ENCODE peak calls at places on chromosomes 7 and 10, in six cellular contexts. One of them, this sample, is unnamed.

GRCh38 chr10:61990761-61991135 is 89.2 kb downstream of the ARID5B start:
- DNase-seq in kidney: no peak
- DNase-seq in sigmoid colon: no peak
- DNase-seq in CD4-positive, alpha-beta memory T cell: no peak
- DNase-seq in upper lobe of right lung: no peak
- DNase-seq in PC-9: no peak
- DNase-seq in this sample: no peak

GRCh38 chr10:93745411-93746065 is 12.2 kb upstream of the LGI1 start:
- DNase-seq in kidney: no peak
- DNase-seq in PC-9: peak; percentile 9
- DNase-seq in upper lobe of right lung: no peak
- DNase-seq in sigmoid colon: no peak
- DNase-seq in CD4-positive, alpha-beta memory T cell: no peak
- DNase-seq in this sample: no peak

GRCh38 chr10:11654659-11655058 is 43.2 kb upstream of the USP6NL start:
- DNase-seq in sigmoid colon: no peak
- DNase-seq in PC-9: no peak
- DNase-seq in CD4-positive, alpha-beta memory T cell: no peak
- DNase-seq in kidney: no peak
- DNase-seq in upper lobe of right lung: no peak
- DNase-seq in this sample: no peak

GRCh38 chr10:127968027-127968441 is 61.1 kb downstream of the PTPRE start:
- DNase-seq in kidney: no peak
- DNase-seq in sigmoid colon: no peak
- DNase-seq in PC-9: no peak
- DNase-seq in CD4-positive, alpha-beta memory T cell: no peak
- DNase-seq in upper lobe of right lung: no peak
- DNase-seq in this sample: no peak

GRCh38 chr10:3222068-3222467 is 49.5 kb upstream of the PITRM1 start:
- DNase-seq in kidney: no peak
- DNase-seq in PC-9: peak; percentile 24
- DNase-seq in sigmoid colon: no peak
- DNase-seq in CD4-positive, alpha-beta memory T cell: no peak
- DNase-seq in upper lobe of right lung: no peak
- DNase-seq in this sample: no peak

GRCh38 chr10:110794808-110795207 is 76.9 kb upstream of the PDCD4 start:
- DNase-seq in CD4-positive, alpha-beta memory T cell: no peak
- DNase-seq in kidney: no peak
- DNase-seq in sigmoid colon: no peak
- DNase-seq in PC-9: no peak
- DNase-seq in upper lobe of right lung: no peak
- DNase-seq in this sample: no peak

GRCh38 chr7:34087892-34088891 is 182.9 kb downstream of the BMPER start:
- DNase-seq in upper lobe of right lung: no peak
- DNase-seq in CD4-positive, alpha-beta memory T cell: no peak
- DNase-seq in sigmoid colon: no peak
- DNase-seq in PC-9: peak; percentile 21
- DNase-seq in kidney: no peak
- DNase-seq in this sample: no peak

GRCh38 chr10:11682267-11682683 is 59.9 kb upstream of the ECHDC3 start:
- DNase-seq in PC-9: no peak
- DNase-seq in upper lobe of right lung: no peak
- DNase-seq in kidney: no peak
- DNase-seq in CD4-positive, alpha-beta memory T cell: no peak
- DNase-seq in sigmoid colon: no peak
- DNase-seq in this sample: no peak

GRCh38 chr7:127844707-127845331 is 186.4 kb downstream of the LRRC4 start:
- DNase-seq in sigmoid colon: peak; percentile 78
- DNase-seq in PC-9: no peak
- DNase-seq in upper lobe of right lung: no peak
- DNase-seq in CD4-positive, alpha-beta memory T cell: no peak
- DNase-seq in kidney: no peak
- DNase-seq in this sample: no peak

GRCh38 chr10:80526742-80527141 is 11.0 kb upstream of the SH2D4B start:
- DNase-seq in PC-9: no peak
- DNase-seq in CD4-positive, alpha-beta memory T cell: no peak
- DNase-seq in sigmoid colon: no peak
- DNase-seq in kidney: no peak
- DNase-seq in upper lobe of right lung: no peak
- DNase-seq in this sample: no peak

GRCh38 chr7:148697950-148698396 is 730 bp upstream of the CUL1 start:
- DNase-seq in CD4-positive, alpha-beta memory T cell: no peak
- DNase-seq in sigmoid colon: peak; percentile 64
- DNase-seq in PC-9: no peak
- DNase-seq in kidney: no peak
- DNase-seq in upper lobe of right lung: no peak
- DNase-seq in this sample: peak; percentile 27

GRCh38 chr10:108319434-108320222 is 1155.1 kb upstream of the SORCS1 start:
- DNase-seq in kidney: no peak
- DNase-seq in sigmoid colon: no peak
- DNase-seq in upper lobe of right lung: no peak
- DNase-seq in PC-9: no peak
- DNase-seq in CD4-positive, alpha-beta memory T cell: no peak
- DNase-seq in this sample: no peak

GRCh38 chr10:108327706-108328105 is 1163.2 kb upstream of the SORCS1 start:
- DNase-seq in PC-9: no peak
- DNase-seq in CD4-positive, alpha-beta memory T cell: no peak
- DNase-seq in upper lobe of right lung: no peak
- DNase-seq in sigmoid colon: no peak
- DNase-seq in kidney: no peak
- DNase-seq in this sample: no peak

GRCh38 chr10:108323274-108323798 is 1158.8 kb upstream of the SORCS1 start:
- DNase-seq in upper lobe of right lung: no peak
- DNase-seq in sigmoid colon: no peak
- DNase-seq in PC-9: no peak
- DNase-seq in CD4-positive, alpha-beta memory T cell: no peak
- DNase-seq in kidney: no peak
- DNase-seq in this sample: no peak
- H3K27ac ChIP-seq in upper lobe of right lung: no peak overlapping the region
- H3K27ac ChIP-seq in sigmoid colon: no peak overlapping the region
- H3K27ac ChIP-seq in PC-9: no peak overlapping the region
- H3K27ac ChIP-seq in CD4-positive, alpha-beta memory T cell: no peak overlapping the region
- H3K27ac ChIP-seq in kidney: no peak overlapping the region
- H3K27ac ChIP-seq in this sample: no peak overlapping the region

DNA sequence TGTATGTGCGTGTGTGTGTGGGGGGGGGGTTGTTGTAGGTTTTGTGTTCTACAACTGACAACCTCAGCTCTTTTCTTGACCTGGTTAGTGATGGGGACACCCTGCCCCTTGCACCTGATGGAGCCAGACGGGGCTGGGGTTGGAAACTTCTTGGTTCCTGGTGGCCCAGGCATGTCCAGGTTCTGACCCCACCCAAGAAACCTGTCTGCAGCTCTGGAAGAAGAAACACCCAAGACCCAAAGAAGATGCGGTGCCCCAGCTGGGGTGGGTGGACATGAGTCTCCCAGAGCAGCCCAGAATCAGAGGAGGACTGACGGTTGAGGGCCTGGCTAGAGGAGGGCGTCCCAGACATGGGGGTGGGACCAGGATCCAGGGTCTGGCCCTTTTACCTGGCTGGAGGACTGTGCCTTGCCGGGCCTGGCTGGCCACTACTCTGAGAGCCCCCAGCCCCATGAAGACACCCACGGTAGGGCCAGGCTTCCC is 202.4 kb downstream of the GLRX3 start:
- DNase-seq in upper lobe of right lung: no peak
- DNase-seq in kidney: peak; percentile 32
- DNase-seq in PC-9: no peak
- DNase-seq in sigmoid colon: no peak
- DNase-seq in CD4-positive, alpha-beta memory T cell: no peak
- DNase-seq in this sample: no peak
- H3K9me3 ChIP-seq in upper lobe of right lung: no peaks in the 10 kb centered on the region
- H3K9me3 ChIP-seq in kidney: peaks cover 3% of the 10 kb centered on the region
- H3K9me3 ChIP-seq in PC-9: no peaks in the 10 kb centered on the region
- H3K9me3 ChIP-seq in sigmoid colon: no peaks in the 10 kb centered on the region
- H3K9me3 ChIP-seq in CD4-positive, alpha-beta memory T cell: no peaks in the 10 kb centered on the region
- H3K9me3 ChIP-seq in this sample: no peaks in the 10 kb centered on the region

GRCh38 chr7:102305414-102306268 is 19.0 kb downstream of the SH2B2 start:
- DNase-seq in kidney: no peak
- DNase-seq in upper lobe of right lung: no peak
- DNase-seq in sigmoid colon: no peak
- DNase-seq in CD4-positive, alpha-beta memory T cell: no peak
- DNase-seq in PC-9: no peak
- DNase-seq in this sample: no peak

GRCh38 chr7:102306916-102307677 is 20.4 kb downstream of the SH2B2 start:
- DNase-seq in CD4-positive, alpha-beta memory T cell: no peak
- DNase-seq in upper lobe of right lung: peak; percentile 83
- DNase-seq in sigmoid colon: no peak
- DNase-seq in kidney: peak; percentile 94
- DNase-seq in PC-9: peak; percentile 55
- DNase-seq in this sample: no peak

GRCh38 chr7:102313997-102314780 is 27.5 kb downstream of the SH2B2 start:
- DNase-seq in sigmoid colon: peak; percentile 41
- DNase-seq in kidney: no peak
- DNase-seq in CD4-positive, alpha-beta memory T cell: no peak
- DNase-seq in PC-9: no peak
- DNase-seq in upper lobe of right lung: no peak
- DNase-seq in this sample: peak; percentile 26

GRCh38 chr7:102312317-102312716 is 25.6 kb downstream of the SH2B2 start:
- DNase-seq in CD4-positive, alpha-beta memory T cell: no peak
- DNase-seq in upper lobe of right lung: no peak
- DNase-seq in sigmoid colon: no peak
- DNase-seq in kidney: no peak
- DNase-seq in PC-9: peak; percentile 56
- DNase-seq in this sample: no peak

DNA sequence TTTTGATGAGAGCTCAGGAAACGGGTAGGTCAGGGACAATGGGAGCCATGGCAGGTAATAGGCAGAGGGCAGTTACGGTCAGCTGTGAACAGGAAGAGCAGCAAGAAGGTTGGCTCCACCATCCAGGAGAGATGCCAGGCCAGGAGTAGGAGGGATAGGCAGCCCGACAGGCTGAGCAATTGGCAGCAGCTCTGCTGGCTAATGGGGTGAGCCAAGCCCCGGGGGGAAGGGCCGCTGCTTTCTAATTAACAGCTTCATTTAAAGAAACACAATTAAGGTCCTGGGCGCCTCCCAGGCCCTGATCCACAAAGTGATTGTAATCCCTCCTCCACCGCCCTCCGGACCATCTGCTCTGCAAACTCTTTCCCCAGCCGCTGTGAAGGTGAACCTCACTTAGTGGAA is 23.7 kb downstream of the SH2B2 start:
- DNase-seq in sigmoid colon: no peak
- DNase-seq in kidney: no peak
- DNase-seq in CD4-positive, alpha-beta memory T cell: no peak
- DNase-seq in upper lobe of right lung: no peak
- DNase-seq in PC-9: no peak
- DNase-seq in this sample: no peak
- H3K27ac ChIP-seq in sigmoid colon: no peak overlapping the region
- H3K27ac ChIP-seq in kidney: no peak overlapping the region
- H3K27ac ChIP-seq in CD4-positive, alpha-beta memory T cell: no peak overlapping the region
- H3K27ac ChIP-seq in upper lobe of right lung: no peak overlapping the region
- H3K27ac ChIP-seq in PC-9: no peak overlapping the region
- H3K27ac ChIP-seq in this sample: no peak overlapping the region

DNA sequence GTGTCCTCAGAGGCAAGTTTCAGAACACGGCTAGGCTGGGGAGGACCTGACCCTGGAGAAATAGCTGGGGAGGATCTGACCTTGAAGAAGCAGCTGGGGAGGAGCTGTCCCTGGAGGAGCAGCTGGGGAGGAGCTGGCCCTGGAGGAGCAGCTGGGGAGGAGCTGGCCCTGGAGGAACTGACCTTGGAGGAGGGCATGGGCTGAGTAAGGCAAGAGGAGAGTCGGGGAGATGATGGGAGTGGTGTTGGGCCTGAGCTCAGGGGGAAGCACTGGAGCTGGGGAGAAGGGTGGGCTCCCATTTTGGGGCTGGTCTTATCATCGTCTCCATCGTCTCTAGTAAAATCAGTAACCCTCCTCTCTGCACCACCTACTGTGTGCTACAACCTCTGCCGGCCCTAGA is 179.8 kb upstream of the SHH start:
- DNase-seq in CD4-positive, alpha-beta memory T cell: no peak
- DNase-seq in PC-9: no peak
- DNase-seq in kidney: no peak
- DNase-seq in upper lobe of right lung: no peak
- DNase-seq in sigmoid colon: no peak
- DNase-seq in this sample: no peak
- H3K9me3 ChIP-seq in CD4-positive, alpha-beta memory T cell: no peaks in the 10 kb centered on the region
- H3K9me3 ChIP-seq in PC-9: no peaks in the 10 kb centered on the region
- H3K9me3 ChIP-seq in kidney: no peaks in the 10 kb centered on the region
- H3K9me3 ChIP-seq in upper lobe of right lung: no peaks in the 10 kb centered on the region
- H3K9me3 ChIP-seq in sigmoid colon: no peaks in the 10 kb centered on the region
- H3K9me3 ChIP-seq in this sample: no peaks in the 10 kb centered on the region

GRCh38 chr10:97503413-97503812 is 4.7 kb downstream of the UBTD1 start:
- DNase-seq in PC-9: no peak
- DNase-seq in sigmoid colon: no peak
- DNase-seq in kidney: no peak
- DNase-seq in upper lobe of right lung: peak; percentile 68
- DNase-seq in CD4-positive, alpha-beta memory T cell: no peak
- DNase-seq in this sample: no peak
- H3K27ac ChIP-seq in PC-9: no peak overlapping the region
- H3K27ac ChIP-seq in sigmoid colon: no peak overlapping the region
- H3K27ac ChIP-seq in kidney: no peak overlapping the region
- H3K27ac ChIP-seq in upper lobe of right lung: no peak overlapping the region
- H3K27ac ChIP-seq in CD4-positive, alpha-beta memory T cell: no peak overlapping the region
- H3K27ac ChIP-seq in this sample: no peak overlapping the region

GRCh38 chr10:131773989-131774343 is 126.8 kb upstream of the PPP2R2D start:
- DNase-seq in upper lobe of right lung: no peak
- DNase-seq in CD4-positive, alpha-beta memory T cell: no peak
- DNase-seq in PC-9: no peak
- DNase-seq in kidney: no peak
- DNase-seq in sigmoid colon: peak; percentile 13
- DNase-seq in this sample: no peak

GRCh38 chr10:131769691-131770090 is 131.1 kb upstream of the PPP2R2D start:
- DNase-seq in sigmoid colon: peak; percentile 43
- DNase-seq in PC-9: no peak
- DNase-seq in upper lobe of right lung: no peak
- DNase-seq in kidney: peak; percentile 26
- DNase-seq in CD4-positive, alpha-beta memory T cell: no peak
- DNase-seq in this sample: no peak

GRCh38 chr10:131773321-131773988 is 127.4 kb upstream of the PPP2R2D start:
- DNase-seq in kidney: peak; percentile 37
- DNase-seq in sigmoid colon: peak; percentile 34
- DNase-seq in upper lobe of right lung: no peak
- DNase-seq in CD4-positive, alpha-beta memory T cell: no peak
- DNase-seq in PC-9: no peak
- DNase-seq in this sample: no peak

GRCh38 chr10:131770946-131771633 is 129.7 kb upstream of the PPP2R2D start:
- DNase-seq in sigmoid colon: peak; percentile 46
- DNase-seq in kidney: peak; percentile 51
- DNase-seq in PC-9: no peak
- DNase-seq in upper lobe of right lung: no peak
- DNase-seq in CD4-positive, alpha-beta memory T cell: no peak
- DNase-seq in this sample: no peak

GRCh38 chr10:131771634-131772358 is 129.0 kb upstream of the PPP2R2D start:
- DNase-seq in PC-9: no peak
- DNase-seq in kidney: peak; percentile 59
- DNase-seq in upper lobe of right lung: no peak
- DNase-seq in sigmoid colon: peak; percentile 56
- DNase-seq in CD4-positive, alpha-beta memory T cell: no peak
- DNase-seq in this sample: no peak
- H3K9me3 ChIP-seq in PC-9: no peaks in the 10 kb centered on the region
- H3K9me3 ChIP-seq in kidney: peaks cover 9% of the 10 kb centered on the region
- H3K9me3 ChIP-seq in upper lobe of right lung: peaks cover 4% of the 10 kb centered on the region
- H3K9me3 ChIP-seq in sigmoid colon: peaks cover 1% of the 10 kb centered on the region
- H3K9me3 ChIP-seq in CD4-positive, alpha-beta memory T cell: peaks cover 3% of the 10 kb centered on the region
- H3K9me3 ChIP-seq in this sample: peaks cover 4% of the 10 kb centered on the region

GRCh38 chr7:55021951-55022617 is 3.3 kb downstream of the EGFR start:
- DNase-seq in CD4-positive, alpha-beta memory T cell: no peak
- DNase-seq in sigmoid colon: no peak
- DNase-seq in PC-9: peak; percentile 71
- DNase-seq in upper lobe of right lung: no peak
- DNase-seq in kidney: no peak
- DNase-seq in this sample: no peak
- H3K27ac ChIP-seq in CD4-positive, alpha-beta memory T cell: no peak overlapping the region
- H3K27ac ChIP-seq in sigmoid colon: peak overlapping the region; percentile 93
- H3K27ac ChIP-seq in PC-9: peak overlapping the region; percentile 68
- H3K27ac ChIP-seq in upper lobe of right lung: peak overlapping the region; percentile 13
- H3K27ac ChIP-seq in kidney: peak overlapping the region; percentile 20
- H3K27ac ChIP-seq in this sample: no peak overlapping the region

This sample was measured in CD8-positive, alpha-beta memory T cell.